ENCODE peak calls at places on chromosomes 2 and 18, in six cellular contexts. P is colonic mucosa, D is smooth muscle cell of the brain vasculature, A is T-helper 9 cell, Y is tibial artery, S is mesothelial cell of epicardium. C is an unnamed sample.

GRCh38 chr2:201414099-201415023 is 36.9 kb downstream of the TRAK2 start:
- DNase-seq in P (no peak), D (no peak), A (no peak), Y (no peak), S (no peak), C (no peak)

GRCh38 chr2:122329266-122329665 is 573.8 kb downstream of the TSN start:
- DNase-seq in P (no peak), D (no peak), A (no peak), Y (no peak), S (no peak), C (no peak)

GRCh38 chr2:128262315-128263253 is 56.1 kb downstream of the HS6ST1 start:
- DNase-seq in P (no peak), D (no peak), A (no peak), Y (no peak), S (no peak), C (no peak)

GRCh38 chr2:102073168-102073724 is 69.3 kb upstream of the IL1R1 start:
- DNase-seq in P (no peak), D (no peak), A (no peak), Y (no peak), S (no peak), C (no peak)

GRCh38 chr2:156437272-156437671 is 1.1 kb downstream of the GPD2 start:
- DNase-seq in P (peak; percentile 34), D (no peak), A (no peak), Y (peak; percentile 82), S (no peak), C (no peak)

GRCh38 chr2:112451317-112451716 is 17.9 kb upstream of the RGPD8 start:
- DNase-seq in P (no peak), D (no peak), A (no peak), Y (no peak), S (no peak), C (no peak)

GRCh38 chr2:234556848-234557573 is 60.1 kb upstream of the ARL4C start:
- DNase-seq in P (no peak), D (no peak), A (no peak), Y (no peak), S (no peak), C (no peak)

GRCh38 chr18:27136208-27136535 is 48.9 kb downstream of the CHST9 start:
- DNase-seq in P (no peak), D (no peak), A (no peak), Y (no peak), S (no peak), C (peak; percentile 61)

GRCh38 chr18:46182633-46183401 is 78.6 kb downstream of the HAUS1 start:
- DNase-seq in P (no peak), D (no peak), A (no peak), Y (no peak), S (no peak), C (no peak)

GRCh38 chr2:160836755-160837154 is 323.5 kb upstream of the TANK start:
- DNase-seq in P (no peak), D (peak; percentile 54), A (no peak), Y (no peak), S (no peak), C (no peak)

GRCh38 chr2:48356701-48357322 is 173.1 kb upstream of the STON1 start:
- DNase-seq in P (no peak), D (no peak), A (no peak), Y (no peak), S (no peak), C (no peak)

GRCh38 chr2:241551998-241552737 is 6.4 kb upstream of the BOK start:
- DNase-seq in P (no peak), D (no peak), A (no peak), Y (no peak), S (no peak), C (no peak)

GRCh38 chr2:170530284-170530745 is 184.8 kb upstream of the SP5 start:
- DNase-seq in P (peak; percentile 88), D (peak; percentile 99), A (no peak), Y (peak; percentile 91), S (no peak), C (peak; percentile 59)

GRCh38 chr2:75278314-75278713 is 79.0 kb upstream of the TACR1 start:
- DNase-seq in P (no peak), D (no peak), A (no peak), Y (no peak), S (no peak), C (no peak)

C was measured in breast epithelium.